ENCODE peak calls at places on chromosomes 16 and 17, in eight cellular contexts. One of them, this sample, is unnamed. For H3K4me1, the result is how much of the 10 kb centered on the place peaks cover.

GRCh38 chr17:33871720-33872535 is 383.2 kb upstream of the CCL2 start:
- DNase-seq in OCI-LY7: no peak
- DNase-seq in tibial nerve: no peak
- DNase-seq in PC-3: peak
- DNase-seq in right atrium auricular region: no peak
- DNase-seq in heart right ventricle: no peak
- DNase-seq in IMR-90: no peak
- DNase-seq in esophagus squamous epithelium: no peak
- DNase-seq in this sample: no peak

GRCh38 chr17:81202318-81202717 is 20.4 kb downstream of the CEP131 start:
- DNase-seq in heart right ventricle: no peak
- DNase-seq in IMR-90: no peak
- DNase-seq in esophagus squamous epithelium: no peak
- DNase-seq in OCI-LY7: no peak
- DNase-seq in PC-3: no peak
- DNase-seq in right atrium auricular region: no peak
- DNase-seq in tibial nerve: no peak
- DNase-seq in this sample: no peak

GRCh38 chr16:55569025-55569424 is 2.5 kb downstream of the CAPNS2 start:
- DNase-seq in right atrium auricular region: no peak
- DNase-seq in tibial nerve: no peak
- DNase-seq in esophagus squamous epithelium: no peak
- DNase-seq in IMR-90: peak
- DNase-seq in heart right ventricle: no peak
- DNase-seq in PC-3: no peak
- DNase-seq in OCI-LY7: no peak
- DNase-seq in this sample: no peak

GRCh38 chr16:14050297-14051027 is 20.7 kb upstream of the MRTFB start:
- DNase-seq in OCI-LY7: no peak
- DNase-seq in IMR-90: peak
- DNase-seq in tibial nerve: no peak
- DNase-seq in heart right ventricle: no peak
- DNase-seq in right atrium auricular region: no peak
- DNase-seq in esophagus squamous epithelium: no peak
- DNase-seq in PC-3: peak
- DNase-seq in this sample: no peak

GRCh38 chr16:21184834-21185233 is 26.4 kb downstream of the LDAF1 start:
- DNase-seq in IMR-90: no peak
- DNase-seq in tibial nerve: no peak
- DNase-seq in OCI-LY7: no peak
- DNase-seq in heart right ventricle: no peak
- DNase-seq in PC-3: no peak
- DNase-seq in esophagus squamous epithelium: no peak
- DNase-seq in right atrium auricular region: no peak
- DNase-seq in this sample: no peak

GRCh38 chr17:1179635-1180433 is at the start of gene ABR:
- DNase-seq in OCI-LY7: peak
- DNase-seq in tibial nerve: no peak
- DNase-seq in heart right ventricle: peak
- DNase-seq in IMR-90: peak
- DNase-seq in esophagus squamous epithelium: no peak
- DNase-seq in right atrium auricular region: no peak
- DNase-seq in PC-3: no peak
- DNase-seq in this sample: peak

GRCh38 chr17:64315032-64315490 is 52.0 kb upstream of the TEX2 start:
- DNase-seq in heart right ventricle: peak
- DNase-seq in tibial nerve: peak
- DNase-seq in PC-3: no peak
- DNase-seq in OCI-LY7: no peak
- DNase-seq in esophagus squamous epithelium: no peak
- DNase-seq in right atrium auricular region: peak
- DNase-seq in IMR-90: no peak
- DNase-seq in this sample: peak

GRCh38 chr17:42387221-42387657 is 1.0 kb downstream of the STAT3 start:
- DNase-seq in IMR-90: peak
- DNase-seq in OCI-LY7: no peak
- DNase-seq in right atrium auricular region: no peak
- DNase-seq in esophagus squamous epithelium: no peak
- DNase-seq in heart right ventricle: no peak
- DNase-seq in PC-3: no peak
- DNase-seq in tibial nerve: no peak
- DNase-seq in this sample: no peak

GRCh38 chr16:70573451-70574121 is 50.0 kb downstream of the SF3B3 start:
- DNase-seq in esophagus squamous epithelium: no peak
- DNase-seq in PC-3: peak
- DNase-seq in OCI-LY7: no peak
- DNase-seq in IMR-90: peak
- DNase-seq in tibial nerve: no peak
- DNase-seq in right atrium auricular region: no peak
- DNase-seq in heart right ventricle: peak
- DNase-seq in this sample: no peak

GRCh38 chr17:75087558-75088453 is at the start of gene SLC16A5:
- DNase-seq in PC-3: no peak
- DNase-seq in esophagus squamous epithelium: peak
- DNase-seq in right atrium auricular region: peak
- DNase-seq in tibial nerve: peak
- DNase-seq in OCI-LY7: no peak
- DNase-seq in heart right ventricle: peak
- DNase-seq in IMR-90: peak
- DNase-seq in this sample: peak

GRCh38 chr16:3173892-3174617 is 13.9 kb upstream of the OR1F1 start:
- DNase-seq in right atrium auricular region: no peak
- DNase-seq in PC-3: peak
- DNase-seq in OCI-LY7: peak
- DNase-seq in tibial nerve: no peak
- DNase-seq in heart right ventricle: no peak
- DNase-seq in IMR-90: no peak
- DNase-seq in esophagus squamous epithelium: no peak
- DNase-seq in this sample: peak

GRCh38 chr16:49697631-49698030 is 158.3 kb downstream of the ZNF423 start:
- DNase-seq in tibial nerve: no peak
- DNase-seq in heart right ventricle: no peak
- DNase-seq in IMR-90: no peak
- DNase-seq in right atrium auricular region: no peak
- DNase-seq in OCI-LY7: no peak
- DNase-seq in esophagus squamous epithelium: no peak
- DNase-seq in PC-3: no peak
- DNase-seq in this sample: no peak

GRCh38 chr16:2745116-2745890 is 7.1 kb upstream of the SRRM2 start:
- DNase-seq in heart right ventricle: no peak
- DNase-seq in esophagus squamous epithelium: no peak
- DNase-seq in PC-3: no peak
- DNase-seq in tibial nerve: no peak
- DNase-seq in IMR-90: no peak
- DNase-seq in OCI-LY7: no peak
- DNase-seq in right atrium auricular region: no peak
- DNase-seq in this sample: peak

GRCh38 chr17:73585583-73585982 is 58.7 kb downstream of the SDK2 start:
- DNase-seq in PC-3: no peak
- DNase-seq in right atrium auricular region: no peak
- DNase-seq in IMR-90: no peak
- DNase-seq in heart right ventricle: no peak
- DNase-seq in tibial nerve: no peak
- DNase-seq in esophagus squamous epithelium: no peak
- DNase-seq in OCI-LY7: peak
- DNase-seq in this sample: no peak

GRCh38 chr17:4161179-4161559 is 18.2 kb downstream of the CYB5D2 start:
- DNase-seq in PC-3: peak
- DNase-seq in right atrium auricular region: no peak
- DNase-seq in heart right ventricle: no peak
- DNase-seq in IMR-90: peak
- DNase-seq in tibial nerve: peak
- DNase-seq in OCI-LY7: no peak
- DNase-seq in esophagus squamous epithelium: no peak
- DNase-seq in this sample: peak

GRCh38 chr16:85422124-85422373 is 191.1 kb upstream of the GSE1 start:
- DNase-seq in tibial nerve: no peak
- DNase-seq in OCI-LY7: no peak
- DNase-seq in heart right ventricle: no peak
- DNase-seq in esophagus squamous epithelium: no peak
- DNase-seq in PC-3: no peak
- DNase-seq in IMR-90: no peak
- DNase-seq in right atrium auricular region: no peak
- DNase-seq in this sample: no peak

GRCh38 chr17:8121531-8122390 is 2.1 kb downstream of the HES7 start:
- DNase-seq in tibial nerve: no peak
- DNase-seq in OCI-LY7: peak
- DNase-seq in PC-3: peak
- DNase-seq in heart right ventricle: peak
- DNase-seq in IMR-90: peak
- DNase-seq in esophagus squamous epithelium: no peak
- DNase-seq in right atrium auricular region: no peak
- DNase-seq in this sample: no peak

GRCh38 chr17:80931421-80932265 is 60.0 kb upstream of the CHMP6 start:
- DNase-seq in OCI-LY7: no peak
- DNase-seq in IMR-90: peak
- DNase-seq in PC-3: no peak
- DNase-seq in right atrium auricular region: no peak
- DNase-seq in heart right ventricle: no peak
- DNase-seq in tibial nerve: no peak
- DNase-seq in esophagus squamous epithelium: no peak
- DNase-seq in this sample: no peak

GRCh38 chr17:72165202-72165972 is 44.6 kb downstream of the SOX9 start:
- DNase-seq in IMR-90: no peak
- DNase-seq in tibial nerve: no peak
- DNase-seq in right atrium auricular region: no peak
- DNase-seq in esophagus squamous epithelium: no peak
- DNase-seq in heart right ventricle: no peak
- DNase-seq in PC-3: no peak
- DNase-seq in OCI-LY7: no peak
- DNase-seq in this sample: no peak

GRCh38 chr17:36085710-36086268 is 4.2 kb downstream of the CCL3 start:
- DNase-seq in heart right ventricle: no peak
- DNase-seq in IMR-90: no peak
- DNase-seq in right atrium auricular region: no peak
- DNase-seq in esophagus squamous epithelium: no peak
- DNase-seq in OCI-LY7: no peak
- DNase-seq in PC-3: no peak
- DNase-seq in tibial nerve: no peak
- DNase-seq in this sample: no peak

GRCh38 chr17:32634167-32634566 is 147.4 kb downstream of the CDK5R1 start:
- DNase-seq in heart right ventricle: no peak
- DNase-seq in OCI-LY7: peak
- DNase-seq in PC-3: no peak
- DNase-seq in IMR-90: no peak
- DNase-seq in right atrium auricular region: no peak
- DNase-seq in tibial nerve: no peak
- DNase-seq in esophagus squamous epithelium: no peak
- DNase-seq in this sample: no peak

GRCh38 chr16:81419806-81420205 is 24.8 kb upstream of the CMIP start:
- DNase-seq in IMR-90: no peak
- DNase-seq in right atrium auricular region: no peak
- DNase-seq in tibial nerve: no peak
- DNase-seq in PC-3: no peak
- DNase-seq in heart right ventricle: no peak
- DNase-seq in esophagus squamous epithelium: no peak
- DNase-seq in OCI-LY7: no peak
- DNase-seq in this sample: no peak
- H3K4me1 ChIP-seq in IMR-90: under half
- H3K4me1 ChIP-seq in right atrium auricular region: under half
- H3K4me1 ChIP-seq in tibial nerve: under half
- H3K4me1 ChIP-seq in PC-3: under half
- H3K4me1 ChIP-seq in heart right ventricle: under half
- H3K4me1 ChIP-seq in esophagus squamous epithelium: under half
- H3K4me1 ChIP-seq in OCI-LY7: under half
- H3K4me1 ChIP-seq in this sample: under half

GRCh38 chr17:76368545-76368944 is 14.8 kb upstream of the PRPSAP1 start:
- DNase-seq in PC-3: no peak
- DNase-seq in tibial nerve: no peak
- DNase-seq in heart right ventricle: no peak
- DNase-seq in IMR-90: peak
- DNase-seq in OCI-LY7: no peak
- DNase-seq in esophagus squamous epithelium: no peak
- DNase-seq in right atrium auricular region: no peak
- DNase-seq in this sample: no peak
- TF ChIP-seq CTCF in PC-3: no peak
- TF ChIP-seq CTCF in tibial nerve: no peak
- TF ChIP-seq CTCF in heart right ventricle: no peak
- TF ChIP-seq CTCF in IMR-90: no peak
- TF ChIP-seq CTCF in OCI-LY7: no peak
- TF ChIP-seq CTCF in esophagus squamous epithelium: no peak
- TF ChIP-seq CTCF in right atrium auricular region: no peak
- TF ChIP-seq CTCF in this sample: no peak

DNA sequence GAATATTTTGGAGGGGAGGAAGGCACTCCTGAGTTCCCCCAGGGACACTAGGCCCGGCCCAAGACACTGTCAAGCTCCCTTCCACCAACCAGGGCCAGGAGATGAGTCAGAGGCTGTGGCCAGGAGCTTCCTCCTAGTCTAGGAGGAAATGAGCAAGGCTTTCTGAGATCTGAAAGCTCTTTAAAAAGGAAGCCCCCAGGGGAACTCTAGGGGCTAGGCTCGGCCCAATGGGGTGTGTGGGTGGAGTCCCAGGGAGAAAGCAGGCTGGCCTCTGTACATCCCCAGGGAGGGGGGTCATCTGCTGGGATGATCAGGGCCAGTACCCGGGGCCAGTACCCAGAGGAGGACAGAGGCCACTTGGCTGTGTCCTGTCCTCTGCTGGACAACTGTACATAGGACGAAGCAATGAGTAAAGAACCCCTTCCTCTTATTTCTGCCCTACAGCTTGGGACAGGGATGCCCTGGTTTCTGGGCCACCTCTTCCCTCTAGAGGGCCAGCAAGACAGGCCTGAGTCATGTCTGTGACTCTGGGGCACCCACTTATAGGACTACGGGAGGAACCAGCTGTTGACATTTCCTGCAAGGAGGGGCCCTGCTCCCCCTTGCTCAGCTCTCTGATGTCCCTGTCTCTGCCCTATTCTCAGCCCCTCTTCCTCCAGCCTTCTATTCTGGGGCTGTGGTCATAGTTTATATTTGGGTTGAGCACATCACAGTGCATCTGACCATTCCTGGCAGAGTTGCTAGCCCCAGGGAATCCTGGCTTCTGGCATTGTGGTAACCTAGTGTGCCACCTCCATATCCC is 2.7 kb downstream of the FHOD1 start:
- DNase-seq in PC-3: peak
- DNase-seq in OCI-LY7: peak
- DNase-seq in heart right ventricle: peak
- DNase-seq in IMR-90: peak
- DNase-seq in tibial nerve: no peak
- DNase-seq in right atrium auricular region: peak
- DNase-seq in esophagus squamous epithelium: peak
- DNase-seq in this sample: peak
- H3K4me1 ChIP-seq in PC-3: half or more
- H3K4me1 ChIP-seq in OCI-LY7: half or more
- H3K4me1 ChIP-seq in heart right ventricle: under half
- H3K4me1 ChIP-seq in IMR-90: half or more
- H3K4me1 ChIP-seq in tibial nerve: under half
- H3K4me1 ChIP-seq in right atrium auricular region: half or more
- H3K4me1 ChIP-seq in esophagus squamous epithelium: half or more
- H3K4me1 ChIP-seq in this sample: half or more

DNA sequence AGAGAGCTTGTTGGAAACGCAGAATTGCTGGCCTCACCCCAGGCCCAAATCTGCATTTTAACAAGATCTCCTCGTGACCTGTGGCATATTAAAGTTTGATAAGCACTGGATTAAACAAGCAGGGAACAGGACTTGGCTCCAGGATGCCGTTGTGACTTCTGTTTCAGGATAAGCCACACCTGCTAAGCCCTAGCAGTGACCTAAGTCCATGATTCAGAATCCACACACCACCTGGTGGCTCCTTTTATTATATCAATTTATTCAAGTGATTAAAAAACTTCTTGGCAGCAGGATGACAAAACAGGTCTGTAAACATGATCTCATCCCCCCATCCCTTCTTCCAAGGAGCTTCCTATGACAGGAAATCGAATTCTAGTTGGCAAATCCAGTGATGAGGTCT is 9.1 kb downstream of the NAGPA start:
- DNase-seq in PC-3: peak
- DNase-seq in IMR-90: no peak
- DNase-seq in right atrium auricular region: no peak
- DNase-seq in OCI-LY7: peak
- DNase-seq in tibial nerve: no peak
- DNase-seq in esophagus squamous epithelium: no peak
- DNase-seq in heart right ventricle: no peak
- DNase-seq in this sample: no peak
- TF ChIP-seq CTCF in PC-3: peak
- TF ChIP-seq CTCF in IMR-90: no peak
- TF ChIP-seq CTCF in right atrium auricular region: no peak
- TF ChIP-seq CTCF in OCI-LY7: peak
- TF ChIP-seq CTCF in tibial nerve: no peak
- TF ChIP-seq CTCF in esophagus squamous epithelium: no peak
- TF ChIP-seq CTCF in heart right ventricle: no peak
- TF ChIP-seq CTCF in this sample: no peak

This sample was measured in lower lobe of right lung.